ENCODE peak calls at places on chromosomes 3 and 15, in six cellular contexts. One of them, this sample, is unnamed.

GRCh38 chr3:110710605-110711004 is 361.0 kb upstream of the NECTIN3 start:
- DNase-seq in kidney glomerular epithelial cell: no peak
- DNase-seq in 8988T: no peak
- DNase-seq in astrocyte of the spinal cord: no peak
- DNase-seq in stimulated activated CD4-positive, alpha-beta T cell treated with anti-CD3 and anti-CD28 coated beads, TNF-alpha, amount 100 ng/mL, for 4 hours: no peak
- DNase-seq in SW480: no peak
- DNase-seq in this sample: no peak

GRCh38 chr3:81490541-81491288 is 270.7 kb downstream of the GBE1 start:
- DNase-seq in kidney glomerular epithelial cell: peak
- DNase-seq in 8988T: peak
- DNase-seq in SW480: peak
- DNase-seq in stimulated activated CD4-positive, alpha-beta T cell treated with anti-CD3 and anti-CD28 coated beads, TNF-alpha, amount 100 ng/mL, for 4 hours: peak
- DNase-seq in astrocyte of the spinal cord: peak
- DNase-seq in this sample: peak

GRCh38 chr3:114242947-114243346 is 5.6 kb upstream of the ZNF80 start:
- DNase-seq in kidney glomerular epithelial cell: no peak
- DNase-seq in 8988T: no peak
- DNase-seq in astrocyte of the spinal cord: no peak
- DNase-seq in SW480: no peak
- DNase-seq in stimulated activated CD4-positive, alpha-beta T cell treated with anti-CD3 and anti-CD28 coated beads, TNF-alpha, amount 100 ng/mL, for 4 hours: no peak
- DNase-seq in this sample: no peak

GRCh38 chr3:52022323-52023100 is 26.8 kb upstream of the RPL29 start:
- DNase-seq in 8988T: no peak
- DNase-seq in astrocyte of the spinal cord: no peak
- DNase-seq in kidney glomerular epithelial cell: no peak
- DNase-seq in stimulated activated CD4-positive, alpha-beta T cell treated with anti-CD3 and anti-CD28 coated beads, TNF-alpha, amount 100 ng/mL, for 4 hours: no peak
- DNase-seq in SW480: no peak
- DNase-seq in this sample: no peak

GRCh38 chr15:98648654-98649537 is 557 bp downstream of the IGF1R start:
- DNase-seq in SW480: peak
- DNase-seq in kidney glomerular epithelial cell: peak
- DNase-seq in stimulated activated CD4-positive, alpha-beta T cell treated with anti-CD3 and anti-CD28 coated beads, TNF-alpha, amount 100 ng/mL, for 4 hours: no peak
- DNase-seq in astrocyte of the spinal cord: peak
- DNase-seq in 8988T: peak
- DNase-seq in this sample: peak

GRCh38 chr3:129599607-129600006 is 6.9 kb downstream of the PLXND1 start:
- DNase-seq in 8988T: peak
- DNase-seq in stimulated activated CD4-positive, alpha-beta T cell treated with anti-CD3 and anti-CD28 coated beads, TNF-alpha, amount 100 ng/mL, for 4 hours: no peak
- DNase-seq in astrocyte of the spinal cord: peak
- DNase-seq in kidney glomerular epithelial cell: no peak
- DNase-seq in SW480: no peak
- DNase-seq in this sample: no peak

GRCh38 chr15:61122624-61123375 is 106.3 kb downstream of the RORA start:
- DNase-seq in SW480: no peak
- DNase-seq in astrocyte of the spinal cord: no peak
- DNase-seq in 8988T: no peak
- DNase-seq in kidney glomerular epithelial cell: no peak
- DNase-seq in stimulated activated CD4-positive, alpha-beta T cell treated with anti-CD3 and anti-CD28 coated beads, TNF-alpha, amount 100 ng/mL, for 4 hours: no peak
- DNase-seq in this sample: no peak

GRCh38 chr15:62845239-62846126 is 197.1 kb upstream of the TPM1 start:
- DNase-seq in SW480: no peak
- DNase-seq in kidney glomerular epithelial cell: peak
- DNase-seq in 8988T: no peak
- DNase-seq in stimulated activated CD4-positive, alpha-beta T cell treated with anti-CD3 and anti-CD28 coated beads, TNF-alpha, amount 100 ng/mL, for 4 hours: no peak
- DNase-seq in astrocyte of the spinal cord: no peak
- DNase-seq in this sample: peak

GRCh38 chr3:169668081-169668956 is 4.8 kb upstream of the MECOM start:
- DNase-seq in kidney glomerular epithelial cell: no peak
- DNase-seq in astrocyte of the spinal cord: peak
- DNase-seq in stimulated activated CD4-positive, alpha-beta T cell treated with anti-CD3 and anti-CD28 coated beads, TNF-alpha, amount 100 ng/mL, for 4 hours: no peak
- DNase-seq in SW480: peak
- DNase-seq in 8988T: peak
- DNase-seq in this sample: no peak

GRCh38 chr3:164030194-164030593 is 1048.1 kb downstream of the SI start:
- DNase-seq in kidney glomerular epithelial cell: no peak
- DNase-seq in 8988T: no peak
- DNase-seq in stimulated activated CD4-positive, alpha-beta T cell treated with anti-CD3 and anti-CD28 coated beads, TNF-alpha, amount 100 ng/mL, for 4 hours: no peak
- DNase-seq in SW480: no peak
- DNase-seq in astrocyte of the spinal cord: no peak
- DNase-seq in this sample: no peak

This sample was measured in ACHN.